ENCODE peak calls at places on chromosomes 16 and 17, in eight cellular contexts. One of them, this sample, is unnamed.
A peak's percentile ranks its signal among the peaks of the same experiment; 100 is the strongest.

GRCh38 chr16:69865701-69866100 is 85.4 kb upstream of the CLEC18A start:
- DNase-seq in GM12878: no peak
- DNase-seq in stomach: peak; percentile 51
- DNase-seq in A549: no peak
- DNase-seq in tibial nerve: no peak
- DNase-seq in ovary: no peak
- DNase-seq in H1: no peak
- DNase-seq in transverse colon: no peak
- DNase-seq in this sample: no peak

GRCh38 chr16:69465083-69465721 is 40.8 kb downstream of the CYB5B start:
- DNase-seq in tibial nerve: no peak
- DNase-seq in ovary: no peak
- DNase-seq in A549: peak; percentile 33
- DNase-seq in stomach: no peak
- DNase-seq in GM12878: peak; percentile 59
- DNase-seq in transverse colon: peak; percentile 27
- DNase-seq in H1: no peak
- DNase-seq in this sample: no peak

GRCh38 chr16:50306287-50306686 is 39.9 kb downstream of the ADCY7 start:
- DNase-seq in tibial nerve: no peak
- DNase-seq in stomach: peak; percentile 17
- DNase-seq in A549: no peak
- DNase-seq in transverse colon: no peak
- DNase-seq in GM12878: no peak
- DNase-seq in H1: no peak
- DNase-seq in ovary: peak; percentile 17
- DNase-seq in this sample: no peak

GRCh38 chr16:89152831-89153700 is 18.5 kb upstream of the CDH15 start:
- DNase-seq in H1: no peak
- DNase-seq in ovary: no peak
- DNase-seq in stomach: no peak
- DNase-seq in tibial nerve: no peak
- DNase-seq in GM12878: no peak
- DNase-seq in A549: no peak
- DNase-seq in transverse colon: no peak
- DNase-seq in this sample: no peak

GRCh38 chr16:7185179-7185578 is 147.5 kb upstream of the RBFOX1 start:
- DNase-seq in GM12878: no peak
- DNase-seq in stomach: no peak
- DNase-seq in A549: no peak
- DNase-seq in H1: no peak
- DNase-seq in tibial nerve: no peak
- DNase-seq in ovary: no peak
- DNase-seq in transverse colon: no peak
- DNase-seq in this sample: no peak

GRCh38 chr17:69710926-69711325 is 296.4 kb downstream of the MAP2K6 start:
- DNase-seq in tibial nerve: no peak
- DNase-seq in GM12878: no peak
- DNase-seq in A549: no peak
- DNase-seq in stomach: no peak
- DNase-seq in ovary: no peak
- DNase-seq in transverse colon: no peak
- DNase-seq in H1: no peak
- DNase-seq in this sample: no peak

GRCh38 chr16:52872706-52873105 is 180.0 kb downstream of the CHD9NB start:
- DNase-seq in GM12878: no peak
- DNase-seq in ovary: no peak
- DNase-seq in H1: no peak
- DNase-seq in A549: no peak
- DNase-seq in transverse colon: no peak
- DNase-seq in tibial nerve: no peak
- DNase-seq in stomach: no peak
- DNase-seq in this sample: peak; percentile 47

GRCh38 chr17:78677303-78678219 is 100.4 kb upstream of the DNAH17 start:
- DNase-seq in GM12878: no peak
- DNase-seq in transverse colon: no peak
- DNase-seq in H1: no peak
- DNase-seq in stomach: no peak
- DNase-seq in ovary: no peak
- DNase-seq in A549: peak; percentile 53
- DNase-seq in tibial nerve: no peak
- DNase-seq in this sample: no peak

GRCh38 chr16:29877266-29877961 is 14.4 kb upstream of the CDIPT start:
- DNase-seq in A549: peak; percentile 63
- DNase-seq in GM12878: peak; percentile 40
- DNase-seq in stomach: no peak
- DNase-seq in transverse colon: no peak
- DNase-seq in ovary: no peak
- DNase-seq in tibial nerve: no peak
- DNase-seq in H1: peak; percentile 99
- DNase-seq in this sample: no peak

GRCh38 chr16:78925071-78925714 is 675.3 kb downstream of the MAF start:
- DNase-seq in tibial nerve: peak; percentile 37
- DNase-seq in GM12878: no peak
- DNase-seq in H1: peak; percentile 19
- DNase-seq in stomach: peak; percentile 51
- DNase-seq in transverse colon: peak; percentile 41
- DNase-seq in ovary: no peak
- DNase-seq in A549: peak; percentile 45
- DNase-seq in this sample: no peak

GRCh38 chr16:72024862-72025382 is 16.4 kb downstream of the DHODH start:
- DNase-seq in stomach: no peak
- DNase-seq in GM12878: no peak
- DNase-seq in H1: no peak
- DNase-seq in transverse colon: no peak
- DNase-seq in ovary: no peak
- DNase-seq in A549: no peak
- DNase-seq in tibial nerve: no peak
- DNase-seq in this sample: no peak

GRCh38 chr16:14486520-14487303 is 143.3 kb downstream of the PARN start:
- DNase-seq in H1: no peak
- DNase-seq in A549: peak; percentile 93
- DNase-seq in GM12878: no peak
- DNase-seq in transverse colon: peak; percentile 82
- DNase-seq in tibial nerve: peak; percentile 96
- DNase-seq in stomach: peak; percentile 92
- DNase-seq in ovary: peak; percentile 92
- DNase-seq in this sample: peak; percentile 97

GRCh38 chr17:1232786-1233185 is 37.5 kb upstream of the BHLHA9 start:
- DNase-seq in stomach: no peak
- DNase-seq in tibial nerve: no peak
- DNase-seq in transverse colon: no peak
- DNase-seq in A549: peak; percentile 75
- DNase-seq in H1: no peak
- DNase-seq in GM12878: no peak
- DNase-seq in ovary: no peak
- DNase-seq in this sample: no peak

GRCh38 chr17:8991514-8992285 is 26.2 kb upstream of the PIK3R5 start:
- DNase-seq in tibial nerve: peak; percentile 79
- DNase-seq in stomach: peak; percentile 70
- DNase-seq in A549: peak; percentile 76
- DNase-seq in GM12878: no peak
- DNase-seq in transverse colon: peak; percentile 70
- DNase-seq in H1: no peak
- DNase-seq in ovary: no peak
- DNase-seq in this sample: no peak

GRCh38 chr17:80512233-80512632 is 32.4 kb upstream of the RPTOR start:
- DNase-seq in A549: peak; percentile 43
- DNase-seq in GM12878: no peak
- DNase-seq in tibial nerve: no peak
- DNase-seq in stomach: no peak
- DNase-seq in H1: no peak
- DNase-seq in transverse colon: no peak
- DNase-seq in ovary: no peak
- DNase-seq in this sample: no peak

GRCh38 chr17:18968945-18969887 is 17.3 kb downstream of the SLC5A10 start:
- DNase-seq in H1: no peak
- DNase-seq in stomach: peak; percentile 81
- DNase-seq in A549: peak; percentile 58
- DNase-seq in ovary: no peak
- DNase-seq in tibial nerve: peak; percentile 7
- DNase-seq in transverse colon: peak; percentile 91
- DNase-seq in GM12878: no peak
- DNase-seq in this sample: no peak

GRCh38 chr17:40017422-40018080 is 2.3 kb downstream of the CSF3 start:
- DNase-seq in ovary: no peak
- DNase-seq in tibial nerve: no peak
- DNase-seq in GM12878: no peak
- DNase-seq in H1: no peak
- DNase-seq in stomach: no peak
- DNase-seq in A549: no peak
- DNase-seq in transverse colon: no peak
- DNase-seq in this sample: no peak
- TF ChIP-seq POLR2A in ovary: no peak
- TF ChIP-seq POLR2A in tibial nerve: no peak
- TF ChIP-seq POLR2A in GM12878: no peak
- TF ChIP-seq POLR2A in H1: no peak
- TF ChIP-seq POLR2A in stomach: no peak
- TF ChIP-seq POLR2A in A549: no peak
- TF ChIP-seq POLR2A in transverse colon: no peak
- TF ChIP-seq POLR2A in this sample: no peak

DNA sequence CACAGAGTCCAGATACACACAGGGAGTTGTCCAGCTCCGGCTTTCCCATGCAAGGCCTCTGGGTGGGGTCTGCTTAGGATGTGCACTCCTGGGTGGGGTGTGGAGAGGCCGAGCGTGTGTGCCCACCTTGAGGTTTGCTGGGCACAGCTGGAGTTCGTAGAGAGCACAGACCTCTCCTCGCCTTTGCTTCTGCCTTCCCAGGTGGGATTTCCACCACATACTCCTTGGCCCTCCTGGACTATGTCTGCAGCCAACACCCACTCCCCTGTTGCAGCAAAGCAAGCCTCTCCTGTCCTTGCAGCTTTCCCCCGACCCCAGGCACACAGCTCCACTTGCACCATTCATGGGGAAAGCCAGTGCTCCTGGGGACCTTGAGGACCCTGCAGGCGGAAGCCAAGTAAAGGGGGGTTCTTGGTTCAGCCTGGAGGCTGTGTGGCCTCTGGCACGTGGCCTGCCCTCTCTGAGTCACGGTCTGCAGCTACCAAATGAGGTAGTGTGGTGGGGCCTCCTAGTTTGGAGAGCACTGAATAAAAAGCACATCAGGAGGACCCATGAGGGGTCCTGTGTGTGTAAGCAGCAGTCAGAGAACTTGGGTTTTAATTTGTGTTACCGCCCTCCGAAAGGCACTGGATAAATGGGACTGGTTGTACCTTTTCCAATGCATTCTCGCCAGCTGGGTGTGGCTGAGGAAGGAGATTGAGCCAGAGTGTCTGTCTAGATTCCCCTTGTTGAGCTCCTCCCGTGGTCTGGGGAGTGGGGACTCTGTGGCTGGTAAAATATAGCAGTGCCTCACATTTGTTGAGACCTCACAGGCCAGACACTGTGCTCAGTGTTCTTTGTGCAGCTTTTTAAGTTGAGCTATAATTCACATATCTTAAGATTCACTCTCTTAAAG is 31.6 kb downstream of the MPRIP start:
- DNase-seq in GM12878: no peak
- DNase-seq in A549: no peak
- DNase-seq in tibial nerve: no peak
- DNase-seq in H1: no peak
- DNase-seq in ovary: peak; percentile 23
- DNase-seq in transverse colon: no peak
- DNase-seq in stomach: no peak
- DNase-seq in this sample: no peak
- TF ChIP-seq EP300 in GM12878: no peak
- TF ChIP-seq EP300 in A549: no peak
- TF ChIP-seq EP300 in tibial nerve: no peak
- TF ChIP-seq EP300 in H1: no peak
- TF ChIP-seq EP300 in ovary: no peak
- TF ChIP-seq EP300 in transverse colon: no peak
- TF ChIP-seq EP300 in stomach: no peak
- TF ChIP-seq EP300 in this sample: no peak

DNA sequence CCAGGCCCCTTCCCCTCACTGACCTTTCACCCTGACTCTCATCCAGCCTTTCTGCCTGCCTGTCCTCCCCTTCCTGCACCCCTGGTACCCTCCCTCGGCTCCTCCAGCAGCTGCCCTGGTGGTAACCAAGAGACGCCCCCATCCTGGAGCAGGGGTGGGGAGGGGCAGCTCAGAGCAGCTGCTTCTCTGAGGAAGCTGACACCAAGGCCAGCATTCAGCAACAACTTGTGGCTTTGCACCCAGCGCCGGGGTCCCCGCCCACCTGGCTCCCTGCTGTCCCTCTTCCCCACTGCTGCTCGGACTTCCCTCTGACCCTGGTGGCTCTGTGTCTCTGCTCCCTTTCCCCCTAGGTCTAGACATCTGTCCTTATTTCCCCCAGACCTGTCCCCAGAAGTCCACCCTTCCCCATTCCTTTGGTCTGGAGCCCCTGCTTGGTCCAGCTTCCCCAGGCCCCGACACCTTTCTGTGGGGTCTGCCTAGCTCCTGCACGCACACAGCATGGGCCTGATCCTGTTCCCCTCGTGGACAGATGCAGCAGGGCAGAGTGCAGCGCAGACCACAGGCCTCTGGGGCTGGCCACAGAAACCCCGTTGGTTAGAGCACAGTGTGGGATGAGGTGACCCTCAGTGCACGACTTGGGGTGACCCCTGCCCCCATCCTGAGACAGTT is 1.2 kb upstream of the ATP2A1 start:
- DNase-seq in H1: no peak
- DNase-seq in A549: no peak
- DNase-seq in ovary: no peak
- DNase-seq in GM12878: no peak
- DNase-seq in tibial nerve: no peak
- DNase-seq in stomach: no peak
- DNase-seq in transverse colon: no peak
- DNase-seq in this sample: no peak
- TF ChIP-seq CTCF in H1: no peak
- TF ChIP-seq CTCF in A549: no peak
- TF ChIP-seq CTCF in ovary: no peak
- TF ChIP-seq CTCF in GM12878: no peak
- TF ChIP-seq CTCF in tibial nerve: no peak
- TF ChIP-seq CTCF in stomach: no peak
- TF ChIP-seq CTCF in transverse colon: no peak
- TF ChIP-seq CTCF in this sample: no peak

DNA sequence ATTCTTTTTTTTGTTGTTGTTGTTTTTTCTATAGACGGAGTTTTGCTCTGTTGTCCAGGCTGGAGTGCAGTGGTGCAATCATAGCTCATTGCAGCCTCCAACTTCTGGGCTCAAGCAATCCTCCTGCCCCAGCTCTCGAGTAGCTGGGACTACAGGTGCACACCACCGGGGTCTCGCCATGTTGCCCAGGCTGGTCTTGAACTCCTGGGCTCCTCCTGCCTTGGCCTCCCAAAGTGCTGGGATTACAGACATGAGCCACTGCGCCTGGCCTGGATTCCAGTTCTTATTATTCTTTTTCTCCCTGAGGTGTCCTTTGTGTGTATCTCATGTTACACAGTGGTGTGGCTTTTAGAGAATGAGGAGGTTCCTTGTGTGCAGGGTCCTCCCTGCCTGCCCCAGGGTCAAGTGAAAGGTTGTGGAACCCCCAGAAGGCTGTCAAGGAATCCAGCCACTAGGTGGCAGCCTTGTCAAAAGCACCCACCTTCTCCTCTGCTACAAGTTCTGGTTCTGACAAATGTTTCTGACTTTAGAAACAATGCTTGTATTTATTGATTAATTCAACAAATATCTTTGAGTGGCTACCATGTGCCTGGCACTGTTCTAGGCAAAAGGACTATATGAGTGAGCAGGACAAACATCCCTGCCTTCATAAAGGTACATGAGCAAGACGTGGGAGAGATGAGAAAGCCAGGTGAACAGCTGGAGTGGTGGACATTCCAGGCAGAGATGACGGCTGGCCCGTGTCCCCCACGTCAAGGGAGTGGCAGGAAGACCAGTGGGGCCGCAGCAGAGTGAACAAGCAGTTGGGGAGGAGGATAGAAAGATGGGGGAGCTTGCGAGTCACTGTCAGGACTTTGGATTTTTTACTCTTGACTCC is 112.4 kb downstream of the SPECC1 start:
- DNase-seq in GM12878: peak; percentile 23
- DNase-seq in ovary: peak; percentile 79
- DNase-seq in H1: peak; percentile 64
- DNase-seq in stomach: peak; percentile 73
- DNase-seq in A549: peak; percentile 68
- DNase-seq in transverse colon: peak; percentile 68
- DNase-seq in tibial nerve: peak; percentile 73
- DNase-seq in this sample: no peak
- TF ChIP-seq POLR2A in GM12878: no peak
- TF ChIP-seq POLR2A in ovary: no peak
- TF ChIP-seq POLR2A in H1: no peak
- TF ChIP-seq POLR2A in stomach: no peak
- TF ChIP-seq POLR2A in A549: no peak
- TF ChIP-seq POLR2A in transverse colon: no peak
- TF ChIP-seq POLR2A in tibial nerve: no peak
- TF ChIP-seq POLR2A in this sample: no peak

This sample was measured in esophagus muscularis mucosa.